ENCODE peak calls at places on chromosomes 7 and 10, in six cellular contexts. I is A549, K is left ventricle myocardium inferior, W is BJ, G is suprapubic skin, Z is Caco-2. M is an unnamed sample.

GRCh38 chr7:94701555-94701973 is 45.6 kb upstream of the SGCE start:
- DNase-seq in Z (no peak), G (no peak), I (peak; percentile 7), K (no peak), W (peak; percentile 23), M (peak; percentile 95)

GRCh38 chr7:16803881-16804673 is 722 bp downstream of the AGR2 start:
- DNase-seq in G (no peak), I (peak; percentile 37), Z (no peak), K (no peak), W (no peak), M (no peak)

GRCh38 chr7:111495173-111495572 is 67.1 kb downstream of the IMMP2L start:
- DNase-seq in K (no peak), W (no peak), Z (no peak), I (no peak), G (no peak), M (no peak)

GRCh38 chr7:33880787-33881186 is 24.6 kb upstream of the BMPER start:
- DNase-seq in Z (no peak), G (no peak), W (no peak), I (no peak), K (no peak), M (no peak)

GRCh38 chr10:102408081-102408727 is 10.4 kb downstream of the PSD start:
- DNase-seq in K (no peak), I (no peak), Z (no peak), G (peak; percentile 52), W (no peak), M (no peak)

GRCh38 chr10:132632851-132633684 is 95.5 kb downstream of the INPP5A start:
- DNase-seq in G (peak; percentile 58), W (no peak), Z (peak; percentile 14), K (peak; percentile 12), I (no peak), M (no peak)

GRCh38 chr7:47582748-47583740 is 1.1 kb upstream of the TNS3 start:
- DNase-seq in W (no peak), I (no peak), G (no peak), K (no peak), Z (no peak), M (no peak)

GRCh38 chr7:158748335-158748734 is 43.7 kb upstream of the NCAPG2 start:
- DNase-seq in G (no peak), Z (no peak), W (no peak), I (no peak), K (no peak), M (no peak)

GRCh38 chr10:102322914-102323313 is 72.6 kb upstream of the NFKB2 start:
- DNase-seq in Z (no peak), G (no peak), K (no peak), W (no peak), I (no peak), M (no peak)

GRCh38 chr10:128011059-128011979 is 104.4 kb downstream of the PTPRE start:
- DNase-seq in K (peak; percentile 78), Z (peak; percentile 71), G (peak; percentile 88), I (peak; percentile 88), W (no peak), M (no peak)

GRCh38 chr7:921581-922333 is 32.7 kb downstream of the ADAP1 start:
- DNase-seq in K (peak; percentile 7), G (peak; percentile 56), I (no peak), Z (peak; percentile 30), W (no peak), M (no peak)

GRCh38 chr10:127612-128432 is 7.4 kb upstream of the ZMYND11 start:
- DNase-seq in K (no peak), Z (no peak), G (no peak), W (no peak), I (no peak), M (no peak)

GRCh38 chr10:33807527-33808377 is 473.3 kb upstream of the NRP1 start:
- DNase-seq in I (no peak), Z (no peak), W (no peak), K (no peak), G (no peak), M (no peak)

GRCh38 chr10:114337510-114338462 is 66.5 kb downstream of the AFAP1L2 start:
- DNase-seq in Z (no peak), G (no peak), K (no peak), W (no peak), I (no peak), M (no peak)

GRCh38 chr10:69797959-69798358 is 3.7 kb upstream of the COL13A1 start:
- DNase-seq in W (no peak), Z (no peak), I (no peak), K (no peak), G (no peak), M (no peak)

GRCh38 chr7:41886257-41886905 is 183.5 kb upstream of the INHBA start:
- DNase-seq in G (peak; percentile 81), I (no peak), Z (no peak), W (peak; percentile 86), K (peak; percentile 28), M (no peak)

GRCh38 chr10:98254234-98254858 is 13.6 kb downstream of the LOXL4 start:
- DNase-seq in K (no peak), G (no peak), I (no peak), Z (no peak), W (no peak), M (no peak)

GRCh38 chr10:31584098-31584631 is 265.1 kb downstream of the ZEB1 start:
- DNase-seq in K (no peak), W (no peak), G (no peak), Z (no peak), I (no peak), M (no peak)

GRCh38 chr7:132603241-132603789 is 27.0 kb upstream of the PLXNA4 start:
- DNase-seq in K (no peak), Z (no peak), G (no peak), W (no peak), I (no peak), M (no peak)

GRCh38 chr7:143205560-143206293 is 16.1 kb upstream of the TAS2R40 start:
- DNase-seq in K (no peak), W (no peak), Z (no peak), I (no peak), G (no peak), M (no peak)

GRCh38 chr7:30984359-30985107 is 20.8 kb downstream of the GHRHR start:
- DNase-seq in K (no peak), G (no peak), I (no peak), Z (no peak), W (no peak), M (peak; percentile 44)

GRCh38 chr10:103895458-103896186 is 22.4 kb downstream of the STN1 start:
- DNase-seq in G (no peak), I (no peak), Z (no peak), K (no peak), W (peak; percentile 50), M (no peak)

GRCh38 chr10:103894454-103894853 is 23.5 kb downstream of the STN1 start:
- DNase-seq in W (no peak), Z (no peak), K (no peak), G (no peak), I (no peak), M (no peak)

GRCh38 chr10:103892181-103892580 is 25.8 kb downstream of the STN1 start:
- DNase-seq in W (no peak), G (no peak), Z (no peak), K (no peak), I (no peak), M (no peak)

GRCh38 chr10:103897241-103897774 is 20.7 kb downstream of the STN1 start:
- DNase-seq in W (no peak), Z (no peak), G (no peak), K (no peak), I (no peak), M (no peak)

DNA sequence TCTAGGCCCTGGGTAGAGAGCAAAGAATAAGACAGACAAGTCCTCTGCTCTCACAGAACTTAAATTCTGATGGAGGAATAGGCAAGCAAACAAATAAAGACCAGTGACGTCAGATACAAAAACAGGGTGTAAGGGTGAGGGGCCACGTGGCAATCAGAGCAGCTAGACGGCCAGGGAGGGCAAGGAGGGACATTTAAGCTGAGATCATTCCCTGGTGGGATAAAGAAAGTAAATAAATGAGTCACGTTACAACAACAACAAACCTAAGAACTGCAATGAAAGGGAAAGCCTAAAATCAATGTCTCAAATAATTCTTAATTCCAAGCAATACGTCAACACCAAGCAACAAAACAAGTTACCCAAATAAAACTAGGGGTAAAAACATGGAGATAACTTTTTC is 21.8 kb downstream of the STN1 start:
- DNase-seq in Z (no peak), W (no peak), G (no peak), K (no peak), I (no peak), M (no peak)
- H3K4me3 ChIP-seq in Z (no peak overlapping the region), W (no peak overlapping the region), G (no peak overlapping the region), K (no peak overlapping the region), I (no peak overlapping the region), M (no peak overlapping the region)

DNA sequence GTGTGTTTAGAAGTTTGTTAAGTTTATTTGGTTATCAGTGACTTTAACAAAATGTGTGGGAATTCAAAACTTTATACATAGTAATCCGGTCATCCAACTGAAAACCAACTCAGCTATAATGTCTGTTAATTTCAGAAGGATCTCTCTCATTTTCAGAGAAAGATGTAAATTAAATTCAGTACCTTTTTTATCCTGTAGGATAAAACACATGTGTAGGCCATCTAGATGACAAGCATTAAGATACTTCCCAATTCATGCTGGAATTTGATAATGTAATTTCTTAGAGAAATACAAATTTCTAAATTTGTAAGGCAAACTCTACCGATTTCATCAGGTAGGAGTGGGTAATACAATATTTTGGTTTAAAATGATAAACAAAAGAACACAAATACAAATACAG is 43.4 kb upstream of the STEAP4 start:
- DNase-seq in W (no peak), Z (no peak), I (no peak), K (no peak), G (no peak), M (no peak)
- TF ChIP-seq CTCF in W (no peak), Z (no peak), I (no peak), K (no peak), G (no peak), M (no peak)

GRCh38 chr7:107582906-107583305 is 2.9 kb downstream of the BCAP29 start:
- DNase-seq in Z (no peak), W (no peak), I (no peak), K (no peak), G (no peak), M (no peak)

GRCh38 chr7:107579546-107579880 is 533 bp upstream of the BCAP29 start:
- DNase-seq in K (no peak), I (peak; percentile 60), W (no peak), Z (no peak), G (no peak), M (no peak)

GRCh38 chr7:107580716-107581383 is 804 bp downstream of the BCAP29 start:
- DNase-seq in Z (no peak), K (no peak), G (no peak), W (no peak), I (no peak), M (no peak)

GRCh38 chr7:107579881-107580715 is at the start of gene BCAP29:
- DNase-seq in W (no peak), K (peak; percentile 84), I (peak; percentile 64), Z (peak; percentile 88), G (peak; percentile 82), M (no peak)

GRCh38 chr7:107581387-107582013 is 1.5 kb downstream of the BCAP29 start:
- DNase-seq in W (no peak), Z (no peak), K (no peak), I (no peak), G (no peak), M (no peak)
- H3K4me3 ChIP-seq in W (no peak overlapping the region), Z (peak overlapping the region; percentile 79), K (peak overlapping the region; percentile 73), I (peak overlapping the region; percentile 71), G (peak overlapping the region; percentile 73), M (no peak overlapping the region)

DNA sequence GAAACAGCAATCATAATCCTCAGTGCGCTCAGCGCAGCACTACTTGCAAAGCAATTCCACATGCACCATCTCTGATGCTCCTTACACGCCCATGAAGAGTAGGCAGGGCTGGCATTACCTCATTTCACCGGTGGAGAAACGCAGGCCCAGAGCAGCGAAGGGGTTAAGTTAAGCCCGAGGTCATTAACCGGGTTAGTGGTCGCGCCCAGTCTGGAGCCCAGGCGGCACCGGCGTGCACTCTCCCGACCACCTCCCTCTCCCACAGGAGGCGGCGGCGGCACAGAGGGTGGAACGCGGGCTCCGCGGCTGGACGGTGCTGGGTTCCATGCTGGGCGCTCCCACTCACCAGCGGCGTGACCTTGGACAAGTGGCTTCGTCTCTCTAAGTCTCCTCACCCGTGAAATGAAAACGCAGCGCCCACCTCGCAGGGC is 503 bp downstream of the FASTK start:
- DNase-seq in G (no peak), I (no peak), Z (peak; percentile 51), K (peak; percentile 23), W (no peak), M (no peak)
- TF ChIP-seq CTCF in G (no peak), I (no peak), Z (no peak), K (no peak), W (no peak), M (no peak)

M was measured in retinal pigment epithelial cell.